ENCODE peak calls at places on chromosome 22, in nine cellular contexts. A is fibroblast of mammary gland; Z is activated CD4-positive, alpha-beta memory T cell treated with anti-CD3 and anti-CD28 coated beads, Interleukin-2, amount 10 ng/mL, durations not matched to agents 7 days and 5 days; C is NCI-H2029 treated with DMSO at 0.1 percent for 48 hours; Q is uterus; B is fibroblast of the aortic adventitia; H is amniotic stem cell; T is Panc1; X is activated CD4-positive, CD25-positive, alpha-beta regulatory T cell treated with anti-CD3 and anti-CD28 coated beads, Interleukin-2, amount 50 U/mL, for 72 hours. N is an unnamed sample.

GRCh38 chr22:26748845-26749244 is 91.5 kb downstream of the MIAT start:
- DNase-seq in X (no peak), Z (no peak), Q (no peak), T (no peak), H (no peak), C (no peak), B (peak; percentile 40), A (no peak), N (no peak)

GRCh38 chr22:48475661-48476345 is 1351.9 kb downstream of the BRD1 start:
- DNase-seq in H (no peak), C (no peak), Z (no peak), A (no peak), X (no peak), T (no peak), Q (no peak), B (no peak), N (no peak)

GRCh38 chr22:16957781-16958180 is 50.2 kb downstream of the GAB4 start:
- DNase-seq in C (no peak), H (no peak), T (no peak), Q (no peak), Z (no peak), A (no peak), X (no peak), B (no peak), N (no peak)

GRCh38 chr22:40597541-40598453 is 38.7 kb downstream of the MRTFA start:
- DNase-seq in A (peak; percentile 28), H (peak; percentile 34), Z (no peak), C (no peak), X (no peak), B (peak; percentile 69), T (no peak), Q (no peak), N (peak; percentile 8)

GRCh38 chr22:38315801-38316339 is 1.4 kb downstream of the CSNK1E start:
- DNase-seq in C (no peak), A (no peak), X (no peak), H (no peak), Q (no peak), B (peak; percentile 32), T (no peak), Z (no peak), N (no peak)

GRCh38 chr22:17095538-17095937 is 10.7 kb downstream of the IL17RA start:
- DNase-seq in Z (no peak), B (peak; percentile 14), T (no peak), A (no peak), X (no peak), C (no peak), Q (no peak), H (no peak), N (no peak)

GRCh38 chr22:21710156-21710555 is 25.4 kb downstream of the YPEL1 start:
- DNase-seq in Z (no peak), B (no peak), C (no peak), H (no peak), X (no peak), Q (no peak), A (peak; percentile 20), T (no peak), N (no peak)

GRCh38 chr22:43879901-43880742 is 11.7 kb downstream of the PNPLA5 start:
- DNase-seq in Z (no peak), X (no peak), C (no peak), A (no peak), H (no peak), T (no peak), B (no peak), Q (no peak), N (no peak)

GRCh38 chr22:45504703-45505341 is 2.1 kb downstream of the FBLN1 start:
- DNase-seq in C (no peak), B (peak; percentile 85), Q (no peak), H (no peak), X (no peak), A (no peak), T (no peak), Z (no peak), N (peak; percentile 64)

GRCh38 chr22:41367039-41367679 is 14.6 kb upstream of the TEF start:
- DNase-seq in A (peak; percentile 95), H (peak; percentile 54), X (no peak), Q (peak; percentile 96), Z (no peak), B (peak; percentile 96), C (peak; percentile 85), T (no peak), N (peak; percentile 91)

GRCh38 chr22:45589556-45589955 is 82.1 kb upstream of the ATXN10 start:
- DNase-seq in Z (no peak), A (no peak), C (no peak), B (no peak), H (no peak), Q (no peak), T (no peak), X (no peak), N (no peak)

GRCh38 chr22:47275479-47276218 is 513.2 kb downstream of the TBC1D22A start:
- DNase-seq in A (no peak), T (no peak), C (no peak), Q (no peak), B (peak; percentile 2), H (no peak), Z (no peak), X (no peak), N (peak; percentile 38)

GRCh38 chr22:40210814-40211213 is 33.1 kb downstream of the TNRC6B start:
- DNase-seq in X (no peak), T (no peak), B (no peak), A (no peak), Q (no peak), H (no peak), C (no peak), Z (no peak), N (no peak)

GRCh38 chr22:38419121-38419863 is 35.7 kb downstream of the KCNJ4 start:
- DNase-seq in H (no peak), B (no peak), Z (no peak), Q (no peak), C (no peak), A (no peak), T (no peak), X (no peak), N (no peak)

GRCh38 chr22:25900880-25901279 is 158.9 kb downstream of the MYO18B start:
- DNase-seq in B (no peak), T (no peak), H (no peak), C (no peak), A (no peak), X (no peak), Q (no peak), Z (no peak), N (no peak)

GRCh38 chr22:38172489-38173155 is 9.0 kb downstream of the PLA2G6 start:
- DNase-seq in A (no peak), T (no peak), B (no peak), X (no peak), Q (peak; percentile 76), Z (peak; percentile 64), C (peak; percentile 81), H (no peak), N (no peak)

GRCh38 chr22:47775191-47775590 is 1012.7 kb downstream of the TBC1D22A start:
- DNase-seq in T (no peak), B (no peak), X (no peak), Q (no peak), C (no peak), Z (no peak), H (no peak), A (no peak), N (no peak)

GRCh38 chr22:40441761-40442364 is 71.5 kb downstream of the SGSM3 start:
- DNase-seq in A (no peak), C (no peak), H (no peak), B (no peak), T (no peak), Q (no peak), Z (no peak), X (no peak), N (no peak)

GRCh38 chr22:50268655-50269113 is 1.5 kb downstream of the MAPK11 start:
- DNase-seq in X (no peak), A (peak; percentile 25), T (no peak), B (no peak), Z (no peak), H (no peak), Q (no peak), C (no peak), N (no peak)